ENCODE peak calls at places on chromosomes 13 and 19, in five cellular contexts. S is ELF-1, N is Right ventricle myocardium superior, J is ovary, M is posterior vena cava. H is an unnamed sample.

GRCh38 chr19:31068268-31068667 is 281.0 kb downstream of the TSHZ3 start:
- DNase-seq in S (no peak), N (no peak), J (no peak), M (no peak), H (no peak)

GRCh38 chr13:110109140-110109783 is 197.7 kb downstream of the COL4A1 start:
- DNase-seq in S (no peak), N (no peak), J (no peak), M (no peak), H (no peak)

GRCh38 chr13:77833331-77833863 is 85.2 kb downstream of the EDNRB start:
- DNase-seq in S (no peak), N (no peak), J (no peak), M (no peak), H (no peak)

GRCh38 chr13:32415019-32415418 is 12.9 kb downstream of the N4BP2L1 start:
- DNase-seq in S (peak; percentile 37), N (no peak), J (no peak), M (no peak), H (peak; percentile 81)

GRCh38 chr19:43777163-43777700 is 3.5 kb downstream of the KCNN4 start:
- DNase-seq in S (no peak), N (no peak), J (no peak), M (no peak), H (no peak)

GRCh38 chr19:39325778-39326680 is 5.4 kb upstream of the LRFN1 start:
- DNase-seq in S (no peak), N (no peak), J (no peak), M (no peak), H (peak; percentile 63)

GRCh38 chr13:27619711-27620376 is 485 bp downstream of the LNX2 start:
- DNase-seq in S (peak; percentile 55), N (no peak), J (peak; percentile 47), M (peak; percentile 89), H (no peak)

GRCh38 chr13:76239031-76239680 is 603.0 kb downstream of the LMO7 start:
- DNase-seq in S (no peak), N (no peak), J (no peak), M (no peak), H (no peak)

GRCh38 chr13:65660696-65661095 is 1569.4 kb downstream of the PCDH9 start:
- DNase-seq in S (no peak), N (no peak), J (no peak), M (no peak), H (no peak)

GRCh38 chr13:23615677-23616076 is 45.5 kb downstream of the TNFRSF19 start:
- DNase-seq in S (peak; percentile 41), N (no peak), J (no peak), M (no peak), H (no peak)

GRCh38 chr19:37943480-37943879 is 36.5 kb downstream of the SIPA1L3 start:
- DNase-seq in S (no peak), N (no peak), J (no peak), M (no peak), H (no peak)

GRCh38 chr19:19661675-19662251 is 1.7 kb downstream of the ATP13A1 start:
- DNase-seq in S (peak; percentile 32), N (peak; percentile 37), J (no peak), M (peak; percentile 63), H (peak; percentile 62)

GRCh38 chr19:38148337-38148736 is 75.7 kb downstream of the DPF1 start:
- DNase-seq in S (no peak), N (peak; percentile 64), J (no peak), M (no peak), H (no peak)

GRCh38 chr13:56706485-56706884 is 434.2 kb upstream of the PRR20A start:
- DNase-seq in S (no peak), N (no peak), J (no peak), M (no peak), H (no peak)

GRCh38 chr19:48858984-48859710 is 9.3 kb downstream of the PLEKHA4 start:
- DNase-seq in S (peak; percentile 83), N (peak; percentile 70), J (no peak), M (no peak), H (peak; percentile 68)

GRCh38 chr13:114142640-114143490 is 10.4 kb upstream of the RASA3 start:
- DNase-seq in S (peak; percentile 4), N (peak; percentile 51), J (no peak), M (peak; percentile 81), H (peak; percentile 64)

GRCh38 chr19:31445406-31445805 is 96.2 kb upstream of the TSHZ3 start:
- DNase-seq in S (no peak), N (no peak), J (no peak), M (no peak), H (no peak)

GRCh38 chr13:45331981-45332830 is 8.8 kb downstream of the TPT1 start:
- DNase-seq in S (peak; percentile 59), N (no peak), J (no peak), M (no peak), H (no peak)

GRCh38 chr13:96473463-96474157 is 383.7 kb downstream of the HS6ST3 start:
- DNase-seq in S (no peak), N (no peak), J (no peak), M (no peak), H (no peak)

GRCh38 chr19:13212759-13213330 is 62.6 kb downstream of the IER2 start:
- DNase-seq in S (peak; percentile 76), N (peak; percentile 71), J (peak; percentile 54), M (no peak), H (peak; percentile 91)

GRCh38 chr19:20661150-20661819 is at the start of gene ZNF626:
- DNase-seq in S (peak; percentile 98), N (peak; percentile 97), J (peak; percentile 98), M (peak; percentile 98), H (peak; percentile 98)

GRCh38 chr19:52190679-52191293 is 934 bp downstream of the PPP2R1A start:
- DNase-seq in S (peak; percentile 52), N (peak; percentile 55), J (no peak), M (no peak), H (peak; percentile 67)

GRCh38 chr13:35478384-35479222 is 2.1 kb upstream of the MAB21L1 start:
- DNase-seq in S (peak; percentile 55), N (no peak), J (no peak), M (peak; percentile 59), H (peak; percentile 78)

GRCh38 chr13:78029891-78030290 is 111.3 kb upstream of the EDNRB start:
- DNase-seq in S (no peak), N (no peak), J (no peak), M (no peak), H (no peak)

H was measured in endodermal cell.